ENCODE peak calls at places on chromosome 12, in ten cellular contexts. One of them, this sample, is unnamed.

GRCh38 chr12:56358836-56359532 is 923 bp downstream of the STAT2 start:
- DNase-seq in GM20000: no peak
- DNase-seq in glutamatergic neuron: no peak
- DNase-seq in activated gamma-delta T cell: no peak
- DNase-seq in BE2C: no peak
- DNase-seq in retinal pigment epithelial cell: peak; percentile 50
- DNase-seq in RPMI7951: peak; percentile 81
- DNase-seq in gastrocnemius medialis: peak; percentile 19
- DNase-seq in activated CD8-positive, alpha-beta memory T cell treated with anti-CD3 and anti-CD28 coated beads for 1 hour: no peak
- DNase-seq in stimulated activated CD8-positive, alpha-beta memory T cell treated with anti-CD3 and anti-CD28 coated beads, Interleukin-2, amount 100 ng/mL, for 1 hour: no peak
- DNase-seq in this sample: no peak

GRCh38 chr12:8823565-8824300 is 1.3 kb downstream of the A2ML1 start:
- DNase-seq in activated CD8-positive, alpha-beta memory T cell treated with anti-CD3 and anti-CD28 coated beads for 1 hour: no peak
- DNase-seq in activated gamma-delta T cell: no peak
- DNase-seq in gastrocnemius medialis: no peak
- DNase-seq in retinal pigment epithelial cell: no peak
- DNase-seq in BE2C: no peak
- DNase-seq in glutamatergic neuron: peak; percentile 44
- DNase-seq in stimulated activated CD8-positive, alpha-beta memory T cell treated with anti-CD3 and anti-CD28 coated beads, Interleukin-2, amount 100 ng/mL, for 1 hour: no peak
- DNase-seq in GM20000: no peak
- DNase-seq in RPMI7951: no peak
- DNase-seq in this sample: peak; percentile 69

GRCh38 chr12:76260390-76260748 is 87.8 kb downstream of the BBS10 start:
- DNase-seq in gastrocnemius medialis: peak; percentile 47
- DNase-seq in retinal pigment epithelial cell: no peak
- DNase-seq in RPMI7951: peak; percentile 11
- DNase-seq in BE2C: no peak
- DNase-seq in activated CD8-positive, alpha-beta memory T cell treated with anti-CD3 and anti-CD28 coated beads for 1 hour: no peak
- DNase-seq in GM20000: no peak
- DNase-seq in activated gamma-delta T cell: no peak
- DNase-seq in glutamatergic neuron: no peak
- DNase-seq in stimulated activated CD8-positive, alpha-beta memory T cell treated with anti-CD3 and anti-CD28 coated beads, Interleukin-2, amount 100 ng/mL, for 1 hour: no peak
- DNase-seq in this sample: no peak

GRCh38 chr12:65561798-65562382 is 262.4 kb upstream of the HMGA2 start:
- DNase-seq in glutamatergic neuron: no peak
- DNase-seq in stimulated activated CD8-positive, alpha-beta memory T cell treated with anti-CD3 and anti-CD28 coated beads, Interleukin-2, amount 100 ng/mL, for 1 hour: no peak
- DNase-seq in RPMI7951: peak; percentile 94
- DNase-seq in BE2C: no peak
- DNase-seq in activated CD8-positive, alpha-beta memory T cell treated with anti-CD3 and anti-CD28 coated beads for 1 hour: no peak
- DNase-seq in GM20000: no peak
- DNase-seq in gastrocnemius medialis: no peak
- DNase-seq in activated gamma-delta T cell: no peak
- DNase-seq in retinal pigment epithelial cell: peak; percentile 26
- DNase-seq in this sample: no peak

GRCh38 chr12:131345521-131346436 is 365.1 kb upstream of the SFSWAP start:
- DNase-seq in retinal pigment epithelial cell: no peak
- DNase-seq in glutamatergic neuron: no peak
- DNase-seq in activated CD8-positive, alpha-beta memory T cell treated with anti-CD3 and anti-CD28 coated beads for 1 hour: no peak
- DNase-seq in BE2C: no peak
- DNase-seq in gastrocnemius medialis: no peak
- DNase-seq in activated gamma-delta T cell: no peak
- DNase-seq in stimulated activated CD8-positive, alpha-beta memory T cell treated with anti-CD3 and anti-CD28 coated beads, Interleukin-2, amount 100 ng/mL, for 1 hour: no peak
- DNase-seq in RPMI7951: no peak
- DNase-seq in GM20000: no peak
- DNase-seq in this sample: no peak

GRCh38 chr12:118371354-118372282 is 1.1 kb downstream of the TAOK3 start:
- DNase-seq in BE2C: peak; percentile 27
- DNase-seq in gastrocnemius medialis: no peak
- DNase-seq in glutamatergic neuron: peak; percentile 40
- DNase-seq in RPMI7951: peak; percentile 35
- DNase-seq in stimulated activated CD8-positive, alpha-beta memory T cell treated with anti-CD3 and anti-CD28 coated beads, Interleukin-2, amount 100 ng/mL, for 1 hour: no peak
- DNase-seq in GM20000: peak; percentile 25
- DNase-seq in activated gamma-delta T cell: peak; percentile 15
- DNase-seq in retinal pigment epithelial cell: no peak
- DNase-seq in activated CD8-positive, alpha-beta memory T cell treated with anti-CD3 and anti-CD28 coated beads for 1 hour: no peak
- DNase-seq in this sample: peak; percentile 61

GRCh38 chr12:94603434-94604068 is 46.8 kb downstream of the TMCC3 start:
- DNase-seq in stimulated activated CD8-positive, alpha-beta memory T cell treated with anti-CD3 and anti-CD28 coated beads, Interleukin-2, amount 100 ng/mL, for 1 hour: peak; percentile 14
- DNase-seq in retinal pigment epithelial cell: no peak
- DNase-seq in RPMI7951: no peak
- DNase-seq in glutamatergic neuron: peak; percentile 40
- DNase-seq in activated CD8-positive, alpha-beta memory T cell treated with anti-CD3 and anti-CD28 coated beads for 1 hour: peak; percentile 3
- DNase-seq in GM20000: peak; percentile 29
- DNase-seq in BE2C: peak; percentile 45
- DNase-seq in activated gamma-delta T cell: no peak
- DNase-seq in gastrocnemius medialis: no peak
- DNase-seq in this sample: no peak

GRCh38 chr12:54370218-54370730 is 6.0 kb upstream of the GPR84 start:
- DNase-seq in stimulated activated CD8-positive, alpha-beta memory T cell treated with anti-CD3 and anti-CD28 coated beads, Interleukin-2, amount 100 ng/mL, for 1 hour: no peak
- DNase-seq in retinal pigment epithelial cell: no peak
- DNase-seq in activated gamma-delta T cell: no peak
- DNase-seq in BE2C: peak; percentile 87
- DNase-seq in activated CD8-positive, alpha-beta memory T cell treated with anti-CD3 and anti-CD28 coated beads for 1 hour: no peak
- DNase-seq in GM20000: peak; percentile 76
- DNase-seq in gastrocnemius medialis: peak; percentile 76
- DNase-seq in glutamatergic neuron: peak; percentile 89
- DNase-seq in RPMI7951: peak; percentile 82
- DNase-seq in this sample: peak; percentile 84

GRCh38 chr12:87413784-87414183 is 615.4 kb downstream of the C12orf50 start:
- DNase-seq in BE2C: peak; percentile 39
- DNase-seq in stimulated activated CD8-positive, alpha-beta memory T cell treated with anti-CD3 and anti-CD28 coated beads, Interleukin-2, amount 100 ng/mL, for 1 hour: no peak
- DNase-seq in activated gamma-delta T cell: no peak
- DNase-seq in glutamatergic neuron: no peak
- DNase-seq in gastrocnemius medialis: no peak
- DNase-seq in retinal pigment epithelial cell: peak; percentile 65
- DNase-seq in activated CD8-positive, alpha-beta memory T cell treated with anti-CD3 and anti-CD28 coated beads for 1 hour: no peak
- DNase-seq in RPMI7951: peak; percentile 37
- DNase-seq in GM20000: no peak
- DNase-seq in this sample: peak; percentile 23

GRCh38 chr12:94689002-94689645 is 38.8 kb upstream of the TMCC3 start:
- DNase-seq in activated gamma-delta T cell: no peak
- DNase-seq in gastrocnemius medialis: no peak
- DNase-seq in glutamatergic neuron: no peak
- DNase-seq in RPMI7951: peak; percentile 3
- DNase-seq in activated CD8-positive, alpha-beta memory T cell treated with anti-CD3 and anti-CD28 coated beads for 1 hour: no peak
- DNase-seq in BE2C: no peak
- DNase-seq in retinal pigment epithelial cell: no peak
- DNase-seq in stimulated activated CD8-positive, alpha-beta memory T cell treated with anti-CD3 and anti-CD28 coated beads, Interleukin-2, amount 100 ng/mL, for 1 hour: no peak
- DNase-seq in GM20000: peak; percentile 21
- DNase-seq in this sample: no peak

GRCh38 chr12:7512528-7512927 is 9.0 kb upstream of the CD163 start:
- DNase-seq in stimulated activated CD8-positive, alpha-beta memory T cell treated with anti-CD3 and anti-CD28 coated beads, Interleukin-2, amount 100 ng/mL, for 1 hour: no peak
- DNase-seq in activated CD8-positive, alpha-beta memory T cell treated with anti-CD3 and anti-CD28 coated beads for 1 hour: no peak
- DNase-seq in BE2C: no peak
- DNase-seq in retinal pigment epithelial cell: peak; percentile 16
- DNase-seq in RPMI7951: peak; percentile 92
- DNase-seq in glutamatergic neuron: no peak
- DNase-seq in activated gamma-delta T cell: no peak
- DNase-seq in gastrocnemius medialis: peak; percentile 17
- DNase-seq in GM20000: no peak
- DNase-seq in this sample: no peak

GRCh38 chr12:84186433-84186832 is 726.2 kb downstream of the SLC6A15 start:
- DNase-seq in retinal pigment epithelial cell: no peak
- DNase-seq in RPMI7951: no peak
- DNase-seq in activated CD8-positive, alpha-beta memory T cell treated with anti-CD3 and anti-CD28 coated beads for 1 hour: no peak
- DNase-seq in BE2C: no peak
- DNase-seq in stimulated activated CD8-positive, alpha-beta memory T cell treated with anti-CD3 and anti-CD28 coated beads, Interleukin-2, amount 100 ng/mL, for 1 hour: no peak
- DNase-seq in activated gamma-delta T cell: no peak
- DNase-seq in gastrocnemius medialis: no peak
- DNase-seq in GM20000: no peak
- DNase-seq in glutamatergic neuron: no peak
- DNase-seq in this sample: peak; percentile 11

GRCh38 chr12:95623554-95624170 is 72.4 kb upstream of the USP44 start:
- DNase-seq in retinal pigment epithelial cell: peak; percentile 82
- DNase-seq in RPMI7951: peak; percentile 65
- DNase-seq in stimulated activated CD8-positive, alpha-beta memory T cell treated with anti-CD3 and anti-CD28 coated beads, Interleukin-2, amount 100 ng/mL, for 1 hour: no peak
- DNase-seq in activated gamma-delta T cell: no peak
- DNase-seq in GM20000: peak; percentile 53
- DNase-seq in activated CD8-positive, alpha-beta memory T cell treated with anti-CD3 and anti-CD28 coated beads for 1 hour: no peak
- DNase-seq in BE2C: peak; percentile 73
- DNase-seq in gastrocnemius medialis: peak; percentile 27
- DNase-seq in glutamatergic neuron: peak; percentile 72
- DNase-seq in this sample: peak; percentile 69